ENCODE peak calls at places on chromosome 16, in four cellular contexts. F is D341Med, M is neuronal stem cell, V is transverse colon. A is an unnamed sample.

GRCh38 chr16:30977502-30977901 is 7.5 kb upstream of the HSD3B7 start:
- DNase-seq in F (peak), M (no peak), V (no peak), A (no peak)

GRCh38 chr16:57614546-57615343 is 13.7 kb upstream of the ADGRG1 start:
- DNase-seq in F (no peak), M (no peak), V (no peak), A (no peak)

GRCh38 chr16:24609740-24610420 is 70.5 kb downstream of the RBBP6 start:
- DNase-seq in F (peak), M (peak), V (peak), A (peak)

GRCh38 chr16:80938035-80938927 is 68.4 kb downstream of the CMC2 start:
- DNase-seq in F (no peak), M (peak), V (peak), A (peak)

GRCh38 chr16:47358816-47359215 is 102.0 kb downstream of the ITFG1 start:
- DNase-seq in F (no peak), M (no peak), V (no peak), A (peak)

GRCh38 chr16:85782476-85782875 is 16.9 kb downstream of the EMC8 start:
- DNase-seq in F (no peak), M (no peak), V (no peak), A (peak)

GRCh38 chr16:528111-529011 is 849 bp downstream of the CAPN15 start:
- DNase-seq in F (no peak), M (no peak), V (peak), A (peak)

GRCh38 chr16:48546774-48547173 is 63.2 kb downstream of the N4BP1 start:
- DNase-seq in F (no peak), M (no peak), V (peak), A (no peak)

GRCh38 chr16:26645629-26646028 is 421.1 kb upstream of the C16orf82 start:
- DNase-seq in F (peak), M (peak), V (no peak), A (no peak)

GRCh38 chr16:77169650-77170236 is 21.2 kb upstream of the MON1B start:
- DNase-seq in F (peak), M (peak), V (peak), A (peak)

GRCh38 chr16:11198375-11198774 is 57.6 kb downstream of the SOCS1 start:
- DNase-seq in F (no peak), M (no peak), V (no peak), A (no peak)

GRCh38 chr16:16033208-16033717 is 83.8 kb downstream of the ABCC1 start:
- DNase-seq in F (no peak), M (no peak), V (no peak), A (no peak)

A was measured in RPMI7951.